ENCODE peak calls at places on chromosomes 4 and X, in five cellular contexts. One of them, this sample, is unnamed.

GRCh38 chrX:55342533-55343501 is 78.1 kb upstream of the PAGE3 start:
- DNase-seq in H1: peak
- DNase-seq in K562: peak
- DNase-seq in HepG2: peak
- DNase-seq in GM12878: peak
- DNase-seq in this sample: peak

GRCh38 chr4:101279377-101279871 is 67.9 kb downstream of the PPP3CA start:
- DNase-seq in H1: no peak
- DNase-seq in K562: no peak
- DNase-seq in HepG2: no peak
- DNase-seq in GM12878: no peak
- DNase-seq in this sample: no peak

GRCh38 chr4:38360201-38360600 is 303.8 kb upstream of the KLF3 start:
- DNase-seq in K562: no peak
- DNase-seq in H1: no peak
- DNase-seq in HepG2: no peak
- DNase-seq in GM12878: no peak
- DNase-seq in this sample: no peak

GRCh38 chr4:94171616-94172015 is 36.0 kb upstream of the SMARCAD1 start:
- DNase-seq in GM12878: no peak
- DNase-seq in K562: no peak
- DNase-seq in HepG2: no peak
- DNase-seq in H1: no peak
- DNase-seq in this sample: no peak

GRCh38 chr4:2745981-2746806 is 9.9 kb downstream of the TNIP2 start:
- DNase-seq in H1: no peak
- DNase-seq in GM12878: peak
- DNase-seq in K562: peak
- DNase-seq in HepG2: no peak
- DNase-seq in this sample: peak

GRCh38 chr4:165992263-165992662 is 119.2 kb downstream of the TLL1 start:
- DNase-seq in K562: no peak
- DNase-seq in H1: no peak
- DNase-seq in GM12878: no peak
- DNase-seq in HepG2: no peak
- DNase-seq in this sample: no peak

GRCh38 chrX:40755291-40756249 is 20.2 kb upstream of the MED14 start:
- DNase-seq in K562: no peak
- DNase-seq in H1: no peak
- DNase-seq in HepG2: no peak
- DNase-seq in GM12878: no peak
- DNase-seq in this sample: no peak

GRCh38 chr4:102827674-102828496 is 534 bp upstream of the UBE2D3 start:
- DNase-seq in HepG2: peak
- DNase-seq in K562: peak
- DNase-seq in GM12878: peak
- DNase-seq in H1: peak
- DNase-seq in this sample: peak

GRCh38 chr4:2848449-2848848 is 4.8 kb downstream of the ADD1 start:
- DNase-seq in GM12878: no peak
- DNase-seq in K562: no peak
- DNase-seq in HepG2: peak
- DNase-seq in H1: no peak
- DNase-seq in this sample: no peak

GRCh38 chrX:10326578-10326977 is 169.8 kb downstream of the CLCN4 start:
- DNase-seq in GM12878: no peak
- DNase-seq in HepG2: peak
- DNase-seq in K562: no peak
- DNase-seq in H1: no peak
- DNase-seq in this sample: no peak

GRCh38 chrX:77442728-77443127 is 4.5 kb upstream of the FGF16 start:
- DNase-seq in K562: no peak
- DNase-seq in H1: no peak
- DNase-seq in GM12878: no peak
- DNase-seq in HepG2: peak
- DNase-seq in this sample: no peak

GRCh38 chr4:23889814-23890269 is at the start of gene PPARGC1A:
- DNase-seq in K562: no peak
- DNase-seq in GM12878: no peak
- DNase-seq in HepG2: peak
- DNase-seq in H1: no peak
- DNase-seq in this sample: no peak
- TF ChIP-seq POLR2AphosphoS5 in K562: no peak
- TF ChIP-seq POLR2AphosphoS5 in GM12878: no peak
- TF ChIP-seq POLR2AphosphoS5 in HepG2: peak
- TF ChIP-seq POLR2AphosphoS5 in H1: no peak
- TF ChIP-seq POLR2AphosphoS5 in this sample: no peak

GRCh38 chrX:136457303-136457917 is 30.3 kb upstream of the BRS3 start:
- DNase-seq in H1: no peak
- DNase-seq in HepG2: no peak
- DNase-seq in K562: no peak
- DNase-seq in GM12878: no peak
- DNase-seq in this sample: no peak
- TF ChIP-seq TAF1 in H1: no peak
- TF ChIP-seq TAF1 in HepG2: no peak
- TF ChIP-seq TAF1 in K562: no peak
- TF ChIP-seq TAF1 in GM12878: no peak
- TF ChIP-seq TAF1 in this sample: no peak

DNA sequence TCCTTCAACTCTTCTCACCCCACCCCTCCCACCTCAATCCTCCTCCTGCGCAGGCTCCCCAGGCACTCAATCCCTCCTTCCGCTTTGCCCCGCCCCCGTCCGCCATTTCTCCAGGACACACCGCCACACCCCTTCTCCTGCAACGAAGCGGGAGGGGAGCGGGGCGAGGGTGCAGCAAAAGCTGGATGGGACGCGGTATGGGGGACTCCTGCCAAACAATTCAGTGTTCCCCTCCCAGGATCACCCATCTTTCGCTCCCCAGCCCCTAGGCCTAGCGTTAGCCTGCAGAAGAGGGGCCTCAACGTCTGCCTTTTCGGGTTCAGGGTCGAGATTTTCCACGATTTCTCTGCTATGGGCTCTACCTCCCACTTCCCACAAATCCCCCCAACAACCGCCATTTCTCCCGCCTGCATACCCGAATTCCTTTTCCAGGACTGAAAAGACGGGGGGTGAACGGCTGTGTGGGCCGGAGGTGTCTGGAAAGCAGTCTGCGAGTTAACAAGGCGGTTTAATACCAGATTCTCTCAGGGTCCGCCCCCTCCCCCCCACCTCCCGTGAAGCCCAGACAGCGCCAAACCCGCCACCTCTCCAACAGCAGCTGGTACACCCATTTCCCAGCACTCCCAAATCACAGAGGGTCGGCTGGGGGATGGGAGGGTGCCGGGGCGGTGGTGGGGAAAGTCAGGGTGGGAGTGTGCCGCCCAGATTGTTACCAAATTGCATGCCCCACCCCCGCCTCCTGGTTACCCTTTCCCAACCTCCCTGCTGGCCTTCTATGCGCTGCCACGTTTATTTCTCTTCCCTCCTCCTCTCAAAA is 781 bp downstream of the ARMCX2 start:
- DNase-seq in K562: peak
- DNase-seq in GM12878: no peak
- DNase-seq in HepG2: no peak
- DNase-seq in H1: no peak
- DNase-seq in this sample: peak
- TF ChIP-seq POLR2A in K562: no peak
- TF ChIP-seq POLR2A in GM12878: no peak
- TF ChIP-seq POLR2A in HepG2: no peak
- TF ChIP-seq POLR2A in H1: no peak
- TF ChIP-seq POLR2A in this sample: no peak

GRCh38 chrX:34891391-34891790 is 51.2 kb upstream of the FAM47B start:
- DNase-seq in GM12878: no peak
- DNase-seq in H1: no peak
- DNase-seq in K562: no peak
- DNase-seq in HepG2: no peak
- DNase-seq in this sample: no peak
- TF ChIP-seq POLR2AphosphoS5 in GM12878: no peak
- TF ChIP-seq POLR2AphosphoS5 in H1: no peak
- TF ChIP-seq POLR2AphosphoS5 in K562: no peak
- TF ChIP-seq POLR2AphosphoS5 in HepG2: no peak
- TF ChIP-seq POLR2AphosphoS5 in this sample: no peak